ENCODE peak calls at places on chromosome 10, in nine cellular contexts. One of them, this sample, is unnamed.

GRCh38 chr10:81953420-81953819 is 78.4 kb downstream of the NRG3 start:
- DNase-seq in psoas muscle: no peak
- DNase-seq in choroid plexus epithelial cell: peak; percentile 61
- DNase-seq in CD4-positive, alpha-beta T cell: no peak
- DNase-seq in thoracic aorta: no peak
- DNase-seq in WTC11: no peak
- DNase-seq in tibial artery: no peak
- DNase-seq in GM10248: no peak
- DNase-seq in nephron progenitor cell: no peak
- DNase-seq in this sample: no peak

GRCh38 chr10:47031251-47031952 is 120.2 kb downstream of the PTPN20 start:
- DNase-seq in choroid plexus epithelial cell: no peak
- DNase-seq in psoas muscle: peak; percentile 72
- DNase-seq in CD4-positive, alpha-beta T cell: no peak
- DNase-seq in thoracic aorta: no peak
- DNase-seq in nephron progenitor cell: no peak
- DNase-seq in tibial artery: peak; percentile 60
- DNase-seq in GM10248: no peak
- DNase-seq in WTC11: peak; percentile 14
- DNase-seq in this sample: peak; percentile 62

GRCh38 chr10:99532687-99533495 is at the start of gene NKX2-3:
- DNase-seq in psoas muscle: peak; percentile 76
- DNase-seq in choroid plexus epithelial cell: no peak
- DNase-seq in tibial artery: no peak
- DNase-seq in GM10248: peak; percentile 75
- DNase-seq in WTC11: peak; percentile 92
- DNase-seq in thoracic aorta: no peak
- DNase-seq in nephron progenitor cell: peak; percentile 84
- DNase-seq in CD4-positive, alpha-beta T cell: no peak
- DNase-seq in this sample: no peak

GRCh38 chr10:133467286-133467911 is 13.7 kb downstream of the SCART1 start:
- DNase-seq in psoas muscle: no peak
- DNase-seq in GM10248: no peak
- DNase-seq in CD4-positive, alpha-beta T cell: no peak
- DNase-seq in tibial artery: peak; percentile 37
- DNase-seq in choroid plexus epithelial cell: no peak
- DNase-seq in nephron progenitor cell: no peak
- DNase-seq in thoracic aorta: no peak
- DNase-seq in WTC11: no peak
- DNase-seq in this sample: peak; percentile 81

GRCh38 chr10:30873408-30873807 is 158.3 kb downstream of the ZNF438 start:
- DNase-seq in WTC11: no peak
- DNase-seq in nephron progenitor cell: no peak
- DNase-seq in thoracic aorta: no peak
- DNase-seq in GM10248: no peak
- DNase-seq in CD4-positive, alpha-beta T cell: no peak
- DNase-seq in choroid plexus epithelial cell: no peak
- DNase-seq in tibial artery: no peak
- DNase-seq in psoas muscle: no peak
- DNase-seq in this sample: no peak

GRCh38 chr10:132697568-132698200 is 88.3 kb downstream of the NKX6-2 start:
- DNase-seq in CD4-positive, alpha-beta T cell: no peak
- DNase-seq in choroid plexus epithelial cell: no peak
- DNase-seq in GM10248: no peak
- DNase-seq in WTC11: peak; percentile 3
- DNase-seq in thoracic aorta: no peak
- DNase-seq in nephron progenitor cell: no peak
- DNase-seq in tibial artery: peak; percentile 65
- DNase-seq in psoas muscle: peak; percentile 24
- DNase-seq in this sample: no peak

GRCh38 chr10:65570143-65571010 is 1355.5 kb upstream of the LRRTM3 start:
- DNase-seq in CD4-positive, alpha-beta T cell: no peak
- DNase-seq in thoracic aorta: no peak
- DNase-seq in psoas muscle: peak; percentile 48
- DNase-seq in GM10248: no peak
- DNase-seq in nephron progenitor cell: peak; percentile 78
- DNase-seq in choroid plexus epithelial cell: peak; percentile 59
- DNase-seq in WTC11: peak; percentile 71
- DNase-seq in tibial artery: no peak
- DNase-seq in this sample: no peak

GRCh38 chr10:44725404-44725803 is 185.7 kb upstream of the TMEM72 start:
- DNase-seq in GM10248: no peak
- DNase-seq in CD4-positive, alpha-beta T cell: no peak
- DNase-seq in thoracic aorta: no peak
- DNase-seq in nephron progenitor cell: no peak
- DNase-seq in WTC11: no peak
- DNase-seq in choroid plexus epithelial cell: peak; percentile 34
- DNase-seq in psoas muscle: no peak
- DNase-seq in tibial artery: no peak
- DNase-seq in this sample: no peak

GRCh38 chr10:38118072-38118807 is 24.1 kb downstream of the ZNF37A start:
- DNase-seq in psoas muscle: no peak
- DNase-seq in GM10248: no peak
- DNase-seq in tibial artery: no peak
- DNase-seq in nephron progenitor cell: no peak
- DNase-seq in choroid plexus epithelial cell: peak; percentile 51
- DNase-seq in CD4-positive, alpha-beta T cell: no peak
- DNase-seq in WTC11: no peak
- DNase-seq in thoracic aorta: no peak
- DNase-seq in this sample: no peak

GRCh38 chr10:132850896-132851295 is 64.9 kb upstream of the NKX6-2 start:
- DNase-seq in choroid plexus epithelial cell: no peak
- DNase-seq in tibial artery: peak; percentile 48
- DNase-seq in CD4-positive, alpha-beta T cell: no peak
- DNase-seq in WTC11: peak; percentile 39
- DNase-seq in thoracic aorta: no peak
- DNase-seq in nephron progenitor cell: no peak
- DNase-seq in GM10248: no peak
- DNase-seq in psoas muscle: peak; percentile 33
- DNase-seq in this sample: peak; percentile 84

GRCh38 chr10:112716076-112716475 is 234.0 kb upstream of the TCF7L2 start:
- DNase-seq in psoas muscle: no peak
- DNase-seq in tibial artery: no peak
- DNase-seq in GM10248: no peak
- DNase-seq in nephron progenitor cell: no peak
- DNase-seq in choroid plexus epithelial cell: no peak
- DNase-seq in CD4-positive, alpha-beta T cell: no peak
- DNase-seq in thoracic aorta: no peak
- DNase-seq in WTC11: no peak
- DNase-seq in this sample: no peak

GRCh38 chr10:63007112-63007511 is 126.0 kb upstream of the NRBF2 start:
- DNase-seq in tibial artery: no peak
- DNase-seq in psoas muscle: no peak
- DNase-seq in CD4-positive, alpha-beta T cell: no peak
- DNase-seq in GM10248: no peak
- DNase-seq in thoracic aorta: no peak
- DNase-seq in WTC11: no peak
- DNase-seq in nephron progenitor cell: no peak
- DNase-seq in choroid plexus epithelial cell: no peak
- DNase-seq in this sample: no peak

GRCh38 chr10:23155166-23155565 is 36.9 kb upstream of the PTF1A start:
- DNase-seq in nephron progenitor cell: no peak
- DNase-seq in psoas muscle: no peak
- DNase-seq in choroid plexus epithelial cell: peak; percentile 11
- DNase-seq in GM10248: no peak
- DNase-seq in WTC11: no peak
- DNase-seq in tibial artery: no peak
- DNase-seq in CD4-positive, alpha-beta T cell: no peak
- DNase-seq in thoracic aorta: no peak
- DNase-seq in this sample: no peak

GRCh38 chr10:121437596-121437995 is 160.6 kb downstream of the FGFR2 start:
- DNase-seq in CD4-positive, alpha-beta T cell: no peak
- DNase-seq in psoas muscle: no peak
- DNase-seq in thoracic aorta: no peak
- DNase-seq in nephron progenitor cell: peak; percentile 29
- DNase-seq in GM10248: no peak
- DNase-seq in WTC11: no peak
- DNase-seq in choroid plexus epithelial cell: no peak
- DNase-seq in tibial artery: peak; percentile 77
- DNase-seq in this sample: no peak

GRCh38 chr10:113385021-113385975 is 167.6 kb upstream of the HABP2 start:
- DNase-seq in nephron progenitor cell: peak; percentile 77
- DNase-seq in tibial artery: peak; percentile 95
- DNase-seq in WTC11: peak; percentile 82
- DNase-seq in GM10248: peak; percentile 53
- DNase-seq in choroid plexus epithelial cell: peak; percentile 94
- DNase-seq in thoracic aorta: peak; percentile 56
- DNase-seq in psoas muscle: peak; percentile 87
- DNase-seq in CD4-positive, alpha-beta T cell: peak; percentile 38
- DNase-seq in this sample: peak; percentile 92

GRCh38 chr10:84429926-84430520 is 101.6 kb downstream of the CCSER2 start:
- DNase-seq in GM10248: peak; percentile 52
- DNase-seq in CD4-positive, alpha-beta T cell: peak; percentile 43
- DNase-seq in psoas muscle: peak; percentile 59
- DNase-seq in nephron progenitor cell: peak; percentile 60
- DNase-seq in thoracic aorta: no peak
- DNase-seq in tibial artery: peak; percentile 70
- DNase-seq in WTC11: peak; percentile 89
- DNase-seq in choroid plexus epithelial cell: peak; percentile 78
- DNase-seq in this sample: no peak

DNA sequence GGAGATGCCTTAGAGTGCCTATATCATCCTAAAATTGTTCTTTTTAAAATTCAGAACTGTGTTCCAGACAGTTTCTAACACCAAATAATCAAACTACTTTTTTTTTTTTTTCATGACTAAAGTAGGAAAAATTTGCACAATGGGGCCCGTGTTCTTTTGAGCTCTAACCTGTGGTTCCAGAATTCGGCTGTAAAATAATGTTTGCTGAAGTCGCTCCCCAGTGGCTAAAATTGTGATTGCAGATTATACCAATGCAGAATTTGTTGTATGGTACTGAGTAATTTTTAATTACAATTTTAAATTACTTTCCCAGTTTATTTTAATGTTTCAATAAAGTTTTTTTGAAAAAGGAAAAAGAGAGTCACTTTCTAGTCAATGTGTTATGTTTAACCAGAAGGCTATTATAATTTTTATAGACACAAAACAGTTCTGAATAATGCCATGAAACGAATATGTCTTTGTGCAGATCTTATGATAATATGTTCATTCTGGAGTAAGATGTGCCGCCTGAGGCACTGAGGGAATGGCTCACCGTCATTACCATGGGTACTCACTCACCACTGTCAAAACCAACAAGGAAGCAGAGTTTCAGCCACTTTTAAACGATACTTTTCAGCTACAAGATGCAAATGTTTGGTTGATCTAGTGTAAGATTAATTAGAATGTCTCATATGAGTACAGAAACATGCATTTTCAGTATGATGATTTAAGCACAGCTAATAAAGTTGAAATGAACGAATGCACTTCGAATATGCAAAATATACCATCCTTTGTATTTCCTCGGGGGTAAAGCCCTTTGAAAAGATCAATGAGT is 173.6 kb downstream of the PRKCQ start:
- DNase-seq in psoas muscle: no peak
- DNase-seq in thoracic aorta: no peak
- DNase-seq in tibial artery: no peak
- DNase-seq in CD4-positive, alpha-beta T cell: no peak
- DNase-seq in nephron progenitor cell: no peak
- DNase-seq in WTC11: no peak
- DNase-seq in GM10248: peak; percentile 43
- DNase-seq in choroid plexus epithelial cell: peak; percentile 61
- DNase-seq in this sample: peak; percentile 23
- TF ChIP-seq CTCF in psoas muscle: no peak
- TF ChIP-seq CTCF in thoracic aorta: peak; percentile 42
- TF ChIP-seq CTCF in tibial artery: peak; percentile 23
- TF ChIP-seq CTCF in CD4-positive, alpha-beta T cell: peak; percentile 51
- TF ChIP-seq CTCF in nephron progenitor cell: peak; percentile 20
- TF ChIP-seq CTCF in WTC11: no peak
- TF ChIP-seq CTCF in GM10248: peak; percentile 41
- TF ChIP-seq CTCF in choroid plexus epithelial cell: peak; percentile 61
- TF ChIP-seq CTCF in this sample: peak; percentile 57

GRCh38 chr10:5737352-5737751 is 52.7 kb downstream of the TASOR2 start:
- DNase-seq in nephron progenitor cell: peak; percentile 23
- DNase-seq in CD4-positive, alpha-beta T cell: no peak
- DNase-seq in tibial artery: no peak
- DNase-seq in psoas muscle: no peak
- DNase-seq in WTC11: peak; percentile 48
- DNase-seq in thoracic aorta: no peak
- DNase-seq in choroid plexus epithelial cell: no peak
- DNase-seq in GM10248: no peak
- DNase-seq in this sample: no peak
- TF ChIP-seq CTCF in nephron progenitor cell: peak; percentile 18
- TF ChIP-seq CTCF in CD4-positive, alpha-beta T cell: no peak
- TF ChIP-seq CTCF in tibial artery: no peak
- TF ChIP-seq CTCF in psoas muscle: no peak
- TF ChIP-seq CTCF in WTC11: no peak
- TF ChIP-seq CTCF in thoracic aorta: no peak
- TF ChIP-seq CTCF in choroid plexus epithelial cell: peak; percentile 33
- TF ChIP-seq CTCF in GM10248: no peak
- TF ChIP-seq CTCF in this sample: peak; percentile 20

GRCh38 chr10:12687996-12688395 is 313.5 kb downstream of the CCDC3 start:
- DNase-seq in choroid plexus epithelial cell: no peak
- DNase-seq in GM10248: no peak
- DNase-seq in thoracic aorta: no peak
- DNase-seq in WTC11: no peak
- DNase-seq in tibial artery: no peak
- DNase-seq in CD4-positive, alpha-beta T cell: no peak
- DNase-seq in nephron progenitor cell: no peak
- DNase-seq in psoas muscle: no peak
- DNase-seq in this sample: no peak
- TF ChIP-seq CTCF in choroid plexus epithelial cell: no peak
- TF ChIP-seq CTCF in GM10248: no peak
- TF ChIP-seq CTCF in thoracic aorta: no peak
- TF ChIP-seq CTCF in WTC11: no peak
- TF ChIP-seq CTCF in tibial artery: no peak
- TF ChIP-seq CTCF in CD4-positive, alpha-beta T cell: no peak
- TF ChIP-seq CTCF in nephron progenitor cell: no peak
- TF ChIP-seq CTCF in psoas muscle: no peak
- TF ChIP-seq CTCF in this sample: no peak

GRCh38 chr10:71319042-71319799 is at the start of gene SLC29A3:
- DNase-seq in nephron progenitor cell: peak; percentile 82
- DNase-seq in WTC11: peak; percentile 85
- DNase-seq in GM10248: peak; percentile 94
- DNase-seq in CD4-positive, alpha-beta T cell: peak; percentile 80
- DNase-seq in choroid plexus epithelial cell: peak; percentile 72
- DNase-seq in psoas muscle: peak; percentile 89
- DNase-seq in thoracic aorta: no peak
- DNase-seq in tibial artery: peak; percentile 88
- DNase-seq in this sample: peak; percentile 89

GRCh38 chr10:71316786-71317160 is 2.3 kb upstream of the SLC29A3 start:
- DNase-seq in CD4-positive, alpha-beta T cell: no peak
- DNase-seq in GM10248: no peak
- DNase-seq in choroid plexus epithelial cell: no peak
- DNase-seq in WTC11: no peak
- DNase-seq in psoas muscle: no peak
- DNase-seq in thoracic aorta: no peak
- DNase-seq in tibial artery: no peak
- DNase-seq in nephron progenitor cell: no peak
- DNase-seq in this sample: no peak

GRCh38 chr10:71321386-71321785 is 2.3 kb downstream of the SLC29A3 start:
- DNase-seq in thoracic aorta: no peak
- DNase-seq in WTC11: no peak
- DNase-seq in CD4-positive, alpha-beta T cell: no peak
- DNase-seq in tibial artery: no peak
- DNase-seq in psoas muscle: no peak
- DNase-seq in GM10248: no peak
- DNase-seq in nephron progenitor cell: no peak
- DNase-seq in choroid plexus epithelial cell: no peak
- DNase-seq in this sample: no peak

GRCh38 chr10:71320592-71320991 is 1.5 kb downstream of the SLC29A3 start:
- DNase-seq in tibial artery: no peak
- DNase-seq in choroid plexus epithelial cell: no peak
- DNase-seq in GM10248: no peak
- DNase-seq in nephron progenitor cell: no peak
- DNase-seq in thoracic aorta: no peak
- DNase-seq in CD4-positive, alpha-beta T cell: no peak
- DNase-seq in WTC11: no peak
- DNase-seq in psoas muscle: no peak
- DNase-seq in this sample: no peak

GRCh38 chr10:71319800-71320392 is 837 bp downstream of the SLC29A3 start:
- DNase-seq in nephron progenitor cell: no peak
- DNase-seq in tibial artery: no peak
- DNase-seq in CD4-positive, alpha-beta T cell: no peak
- DNase-seq in WTC11: no peak
- DNase-seq in choroid plexus epithelial cell: no peak
- DNase-seq in thoracic aorta: no peak
- DNase-seq in GM10248: no peak
- DNase-seq in psoas muscle: no peak
- DNase-seq in this sample: no peak
- TF ChIP-seq CTCF in nephron progenitor cell: no peak
- TF ChIP-seq CTCF in tibial artery: no peak
- TF ChIP-seq CTCF in CD4-positive, alpha-beta T cell: no peak
- TF ChIP-seq CTCF in WTC11: no peak
- TF ChIP-seq CTCF in choroid plexus epithelial cell: no peak
- TF ChIP-seq CTCF in thoracic aorta: no peak
- TF ChIP-seq CTCF in GM10248: no peak
- TF ChIP-seq CTCF in psoas muscle: peak; percentile 2
- TF ChIP-seq CTCF in this sample: peak; percentile 1